ENCODE peak calls at places on chromosomes 13 and 19, in nine cellular contexts. One of them, this sample, is unnamed.

GRCh38 chr13:93752506-93752905 is 525.9 kb downstream of the GPC6 start:
- DNase-seq in T-helper 9 cell: no peak
- DNase-seq in EL: no peak
- DNase-seq in 8988T: no peak
- DNase-seq in KG1: no peak
- DNase-seq in NCI-H446 treated with DMSO at 0.1 percent for 48 hours: no peak
- DNase-seq in effector CD4-positive, alpha-beta T cell: no peak
- DNase-seq in activated B cell treated with CpG ODN at 0.5 μM for 24 hours: no peak
- DNase-seq in activated naive CD4-positive, alpha-beta T cell: no peak
- DNase-seq in this sample: no peak

GRCh38 chr13:19266979-19267378 is 85.4 kb upstream of the TUBA3C start:
- DNase-seq in NCI-H446 treated with DMSO at 0.1 percent for 48 hours: no peak
- DNase-seq in EL: no peak
- DNase-seq in activated B cell treated with CpG ODN at 0.5 μM for 24 hours: no peak
- DNase-seq in T-helper 9 cell: no peak
- DNase-seq in activated naive CD4-positive, alpha-beta T cell: no peak
- DNase-seq in 8988T: no peak
- DNase-seq in effector CD4-positive, alpha-beta T cell: no peak
- DNase-seq in KG1: peak
- DNase-seq in this sample: no peak

GRCh38 chr19:58544591-58545285 is 874 bp downstream of the TRIM28 start:
- DNase-seq in NCI-H446 treated with DMSO at 0.1 percent for 48 hours: no peak
- DNase-seq in activated naive CD4-positive, alpha-beta T cell: no peak
- DNase-seq in activated B cell treated with CpG ODN at 0.5 μM for 24 hours: no peak
- DNase-seq in T-helper 9 cell: peak
- DNase-seq in KG1: no peak
- DNase-seq in 8988T: peak
- DNase-seq in effector CD4-positive, alpha-beta T cell: peak
- DNase-seq in EL: no peak
- DNase-seq in this sample: no peak

GRCh38 chr13:41668130-41668757 is 210.9 kb downstream of the RGCC start:
- DNase-seq in activated naive CD4-positive, alpha-beta T cell: no peak
- DNase-seq in NCI-H446 treated with DMSO at 0.1 percent for 48 hours: peak
- DNase-seq in EL: peak
- DNase-seq in effector CD4-positive, alpha-beta T cell: peak
- DNase-seq in 8988T: no peak
- DNase-seq in activated B cell treated with CpG ODN at 0.5 μM for 24 hours: no peak
- DNase-seq in T-helper 9 cell: no peak
- DNase-seq in KG1: peak
- DNase-seq in this sample: peak

GRCh38 chr19:18450021-18450933 is 12.3 kb upstream of the ISYNA1 start:
- DNase-seq in T-helper 9 cell: no peak
- DNase-seq in NCI-H446 treated with DMSO at 0.1 percent for 48 hours: no peak
- DNase-seq in activated naive CD4-positive, alpha-beta T cell: no peak
- DNase-seq in EL: no peak
- DNase-seq in effector CD4-positive, alpha-beta T cell: no peak
- DNase-seq in 8988T: no peak
- DNase-seq in KG1: no peak
- DNase-seq in activated B cell treated with CpG ODN at 0.5 μM for 24 hours: no peak
- DNase-seq in this sample: no peak

GRCh38 chr13:108734676-108735075 is 105.3 kb downstream of the MYO16 start:
- DNase-seq in effector CD4-positive, alpha-beta T cell: no peak
- DNase-seq in KG1: no peak
- DNase-seq in NCI-H446 treated with DMSO at 0.1 percent for 48 hours: no peak
- DNase-seq in T-helper 9 cell: no peak
- DNase-seq in activated B cell treated with CpG ODN at 0.5 μM for 24 hours: no peak
- DNase-seq in 8988T: no peak
- DNase-seq in EL: no peak
- DNase-seq in activated naive CD4-positive, alpha-beta T cell: no peak
- DNase-seq in this sample: no peak

GRCh38 chr13:54356849-54357248 is 1328.2 kb downstream of the OLFM4 start:
- DNase-seq in T-helper 9 cell: no peak
- DNase-seq in KG1: no peak
- DNase-seq in EL: no peak
- DNase-seq in 8988T: no peak
- DNase-seq in activated naive CD4-positive, alpha-beta T cell: no peak
- DNase-seq in effector CD4-positive, alpha-beta T cell: no peak
- DNase-seq in NCI-H446 treated with DMSO at 0.1 percent for 48 hours: no peak
- DNase-seq in activated B cell treated with CpG ODN at 0.5 μM for 24 hours: no peak
- DNase-seq in this sample: no peak

GRCh38 chr19:38277969-38278680 is 13.8 kb downstream of the SPINT2 start:
- DNase-seq in 8988T: no peak
- DNase-seq in T-helper 9 cell: no peak
- DNase-seq in activated naive CD4-positive, alpha-beta T cell: no peak
- DNase-seq in activated B cell treated with CpG ODN at 0.5 μM for 24 hours: no peak
- DNase-seq in KG1: no peak
- DNase-seq in NCI-H446 treated with DMSO at 0.1 percent for 48 hours: no peak
- DNase-seq in effector CD4-positive, alpha-beta T cell: no peak
- DNase-seq in EL: peak
- DNase-seq in this sample: no peak

GRCh38 chr19:54133312-54133956 is 4.1 kb upstream of the CNOT3 start:
- DNase-seq in T-helper 9 cell: no peak
- DNase-seq in effector CD4-positive, alpha-beta T cell: no peak
- DNase-seq in KG1: no peak
- DNase-seq in activated B cell treated with CpG ODN at 0.5 μM for 24 hours: no peak
- DNase-seq in NCI-H446 treated with DMSO at 0.1 percent for 48 hours: no peak
- DNase-seq in 8988T: no peak
- DNase-seq in EL: peak
- DNase-seq in activated naive CD4-positive, alpha-beta T cell: no peak
- DNase-seq in this sample: no peak

GRCh38 chr19:13013649-13014048 is 18.4 kb downstream of the NFIX start:
- DNase-seq in 8988T: no peak
- DNase-seq in KG1: no peak
- DNase-seq in activated B cell treated with CpG ODN at 0.5 μM for 24 hours: no peak
- DNase-seq in NCI-H446 treated with DMSO at 0.1 percent for 48 hours: no peak
- DNase-seq in T-helper 9 cell: no peak
- DNase-seq in EL: no peak
- DNase-seq in effector CD4-positive, alpha-beta T cell: no peak
- DNase-seq in activated naive CD4-positive, alpha-beta T cell: no peak
- DNase-seq in this sample: no peak

GRCh38 chr13:23268441-23268840 is 87.7 kb downstream of the SGCG start:
- DNase-seq in KG1: no peak
- DNase-seq in activated B cell treated with CpG ODN at 0.5 μM for 24 hours: no peak
- DNase-seq in activated naive CD4-positive, alpha-beta T cell: no peak
- DNase-seq in 8988T: no peak
- DNase-seq in T-helper 9 cell: no peak
- DNase-seq in EL: no peak
- DNase-seq in NCI-H446 treated with DMSO at 0.1 percent for 48 hours: no peak
- DNase-seq in effector CD4-positive, alpha-beta T cell: no peak
- DNase-seq in this sample: peak

GRCh38 chr19:920051-920857 is 3.1 kb downstream of the KISS1R start:
- DNase-seq in KG1: no peak
- DNase-seq in T-helper 9 cell: peak
- DNase-seq in 8988T: no peak
- DNase-seq in NCI-H446 treated with DMSO at 0.1 percent for 48 hours: no peak
- DNase-seq in activated naive CD4-positive, alpha-beta T cell: peak
- DNase-seq in EL: peak
- DNase-seq in effector CD4-positive, alpha-beta T cell: peak
- DNase-seq in activated B cell treated with CpG ODN at 0.5 μM for 24 hours: peak
- DNase-seq in this sample: peak

GRCh38 chr13:46668302-46668720 is 115.3 kb downstream of the LRCH1 start:
- DNase-seq in NCI-H446 treated with DMSO at 0.1 percent for 48 hours: peak
- DNase-seq in activated naive CD4-positive, alpha-beta T cell: no peak
- DNase-seq in activated B cell treated with CpG ODN at 0.5 μM for 24 hours: no peak
- DNase-seq in 8988T: no peak
- DNase-seq in EL: peak
- DNase-seq in effector CD4-positive, alpha-beta T cell: no peak
- DNase-seq in T-helper 9 cell: no peak
- DNase-seq in KG1: peak
- DNase-seq in this sample: no peak

GRCh38 chr19:2701361-2702169 is 929 bp downstream of the GNG7 start:
- DNase-seq in activated B cell treated with CpG ODN at 0.5 μM for 24 hours: no peak
- DNase-seq in T-helper 9 cell: no peak
- DNase-seq in KG1: no peak
- DNase-seq in NCI-H446 treated with DMSO at 0.1 percent for 48 hours: no peak
- DNase-seq in activated naive CD4-positive, alpha-beta T cell: no peak
- DNase-seq in 8988T: no peak
- DNase-seq in EL: no peak
- DNase-seq in effector CD4-positive, alpha-beta T cell: no peak
- DNase-seq in this sample: no peak

GRCh38 chr19:2624537-2625091 is 77.9 kb downstream of the GNG7 start:
- DNase-seq in 8988T: no peak
- DNase-seq in KG1: no peak
- DNase-seq in activated naive CD4-positive, alpha-beta T cell: no peak
- DNase-seq in activated B cell treated with CpG ODN at 0.5 μM for 24 hours: no peak
- DNase-seq in T-helper 9 cell: no peak
- DNase-seq in NCI-H446 treated with DMSO at 0.1 percent for 48 hours: no peak
- DNase-seq in effector CD4-positive, alpha-beta T cell: no peak
- DNase-seq in EL: no peak
- DNase-seq in this sample: no peak

GRCh38 chr19:8648240-8648639 is 17.8 kb downstream of the NFILZ start:
- DNase-seq in KG1: no peak
- DNase-seq in NCI-H446 treated with DMSO at 0.1 percent for 48 hours: no peak
- DNase-seq in activated B cell treated with CpG ODN at 0.5 μM for 24 hours: no peak
- DNase-seq in 8988T: no peak
- DNase-seq in T-helper 9 cell: no peak
- DNase-seq in effector CD4-positive, alpha-beta T cell: no peak
- DNase-seq in activated naive CD4-positive, alpha-beta T cell: no peak
- DNase-seq in EL: no peak
- DNase-seq in this sample: no peak

GRCh38 chr13:92463134-92463533 is 763.5 kb upstream of the GPC6 start:
- DNase-seq in KG1: no peak
- DNase-seq in activated B cell treated with CpG ODN at 0.5 μM for 24 hours: no peak
- DNase-seq in T-helper 9 cell: no peak
- DNase-seq in effector CD4-positive, alpha-beta T cell: no peak
- DNase-seq in NCI-H446 treated with DMSO at 0.1 percent for 48 hours: peak
- DNase-seq in EL: no peak
- DNase-seq in 8988T: no peak
- DNase-seq in activated naive CD4-positive, alpha-beta T cell: no peak
- DNase-seq in this sample: no peak

GRCh38 chr13:98880673-98881072 is 97.2 kb downstream of the DOCK9 start:
- DNase-seq in EL: no peak
- DNase-seq in KG1: no peak
- DNase-seq in 8988T: no peak
- DNase-seq in effector CD4-positive, alpha-beta T cell: no peak
- DNase-seq in NCI-H446 treated with DMSO at 0.1 percent for 48 hours: no peak
- DNase-seq in T-helper 9 cell: no peak
- DNase-seq in activated B cell treated with CpG ODN at 0.5 μM for 24 hours: no peak
- DNase-seq in activated naive CD4-positive, alpha-beta T cell: no peak
- DNase-seq in this sample: no peak

GRCh38 chr19:3119071-3119781 is 16.6 kb upstream of the GNA15 start:
- DNase-seq in KG1: no peak
- DNase-seq in activated naive CD4-positive, alpha-beta T cell: no peak
- DNase-seq in effector CD4-positive, alpha-beta T cell: no peak
- DNase-seq in NCI-H446 treated with DMSO at 0.1 percent for 48 hours: no peak
- DNase-seq in EL: no peak
- DNase-seq in activated B cell treated with CpG ODN at 0.5 μM for 24 hours: no peak
- DNase-seq in 8988T: no peak
- DNase-seq in T-helper 9 cell: no peak
- DNase-seq in this sample: no peak

GRCh38 chr13:27783111-27783510 is 9.2 kb upstream of the GSX1 start:
- DNase-seq in EL: no peak
- DNase-seq in activated naive CD4-positive, alpha-beta T cell: no peak
- DNase-seq in KG1: no peak
- DNase-seq in activated B cell treated with CpG ODN at 0.5 μM for 24 hours: no peak
- DNase-seq in 8988T: no peak
- DNase-seq in T-helper 9 cell: no peak
- DNase-seq in NCI-H446 treated with DMSO at 0.1 percent for 48 hours: no peak
- DNase-seq in effector CD4-positive, alpha-beta T cell: no peak
- DNase-seq in this sample: no peak

GRCh38 chr13:39266426-39266825 is 228.2 kb downstream of the NHLRC3 start:
- DNase-seq in activated naive CD4-positive, alpha-beta T cell: no peak
- DNase-seq in NCI-H446 treated with DMSO at 0.1 percent for 48 hours: no peak
- DNase-seq in EL: peak
- DNase-seq in 8988T: no peak
- DNase-seq in KG1: no peak
- DNase-seq in activated B cell treated with CpG ODN at 0.5 μM for 24 hours: no peak
- DNase-seq in effector CD4-positive, alpha-beta T cell: no peak
- DNase-seq in T-helper 9 cell: no peak
- DNase-seq in this sample: no peak

GRCh38 chr19:7500811-7501450 is 12.1 kb upstream of the PEX11G start:
- DNase-seq in effector CD4-positive, alpha-beta T cell: no peak
- DNase-seq in activated naive CD4-positive, alpha-beta T cell: peak
- DNase-seq in T-helper 9 cell: no peak
- DNase-seq in EL: peak
- DNase-seq in activated B cell treated with CpG ODN at 0.5 μM for 24 hours: no peak
- DNase-seq in NCI-H446 treated with DMSO at 0.1 percent for 48 hours: peak
- DNase-seq in 8988T: peak
- DNase-seq in KG1: no peak
- DNase-seq in this sample: no peak

GRCh38 chr19:39053276-39054090 is 21.1 kb upstream of the FBXO27 start:
- DNase-seq in effector CD4-positive, alpha-beta T cell: no peak
- DNase-seq in NCI-H446 treated with DMSO at 0.1 percent for 48 hours: no peak
- DNase-seq in activated naive CD4-positive, alpha-beta T cell: no peak
- DNase-seq in T-helper 9 cell: no peak
- DNase-seq in activated B cell treated with CpG ODN at 0.5 μM for 24 hours: no peak
- DNase-seq in EL: no peak
- DNase-seq in KG1: no peak
- DNase-seq in 8988T: no peak
- DNase-seq in this sample: no peak

GRCh38 chr19:8654591-8655339 is 24.3 kb downstream of the NFILZ start:
- DNase-seq in 8988T: peak
- DNase-seq in EL: peak
- DNase-seq in activated B cell treated with CpG ODN at 0.5 μM for 24 hours: peak
- DNase-seq in KG1: peak
- DNase-seq in T-helper 9 cell: peak
- DNase-seq in effector CD4-positive, alpha-beta T cell: peak
- DNase-seq in activated naive CD4-positive, alpha-beta T cell: peak
- DNase-seq in NCI-H446 treated with DMSO at 0.1 percent for 48 hours: no peak
- DNase-seq in this sample: peak

GRCh38 chr19:58227964-58228583 is 640 bp upstream of the ZNF544 start:
- DNase-seq in KG1: peak
- DNase-seq in EL: no peak
- DNase-seq in T-helper 9 cell: no peak
- DNase-seq in effector CD4-positive, alpha-beta T cell: no peak
- DNase-seq in 8988T: no peak
- DNase-seq in NCI-H446 treated with DMSO at 0.1 percent for 48 hours: no peak
- DNase-seq in activated B cell treated with CpG ODN at 0.5 μM for 24 hours: no peak
- DNase-seq in activated naive CD4-positive, alpha-beta T cell: no peak
- DNase-seq in this sample: no peak

GRCh38 chr13:22468055-22468454 is 712.7 kb upstream of the SGCG start:
- DNase-seq in EL: no peak
- DNase-seq in 8988T: no peak
- DNase-seq in T-helper 9 cell: no peak
- DNase-seq in activated naive CD4-positive, alpha-beta T cell: no peak
- DNase-seq in activated B cell treated with CpG ODN at 0.5 μM for 24 hours: no peak
- DNase-seq in KG1: no peak
- DNase-seq in NCI-H446 treated with DMSO at 0.1 percent for 48 hours: no peak
- DNase-seq in effector CD4-positive, alpha-beta T cell: no peak
- DNase-seq in this sample: no peak

GRCh38 chr13:39144941-39145533 is 106.8 kb downstream of the NHLRC3 start:
- DNase-seq in EL: peak
- DNase-seq in effector CD4-positive, alpha-beta T cell: peak
- DNase-seq in T-helper 9 cell: no peak
- DNase-seq in 8988T: peak
- DNase-seq in activated B cell treated with CpG ODN at 0.5 μM for 24 hours: no peak
- DNase-seq in activated naive CD4-positive, alpha-beta T cell: no peak
- DNase-seq in KG1: no peak
- DNase-seq in NCI-H446 treated with DMSO at 0.1 percent for 48 hours: peak
- DNase-seq in this sample: no peak

GRCh38 chr13:73828811-73829210 is 305.4 kb downstream of the KLF12 start:
- DNase-seq in activated naive CD4-positive, alpha-beta T cell: no peak
- DNase-seq in T-helper 9 cell: no peak
- DNase-seq in KG1: no peak
- DNase-seq in effector CD4-positive, alpha-beta T cell: no peak
- DNase-seq in 8988T: no peak
- DNase-seq in NCI-H446 treated with DMSO at 0.1 percent for 48 hours: no peak
- DNase-seq in EL: no peak
- DNase-seq in activated B cell treated with CpG ODN at 0.5 μM for 24 hours: no peak
- DNase-seq in this sample: no peak

GRCh38 chr19:38247734-38248268 is 8.4 kb downstream of the PPP1R14A start:
- DNase-seq in EL: no peak
- DNase-seq in T-helper 9 cell: no peak
- DNase-seq in activated naive CD4-positive, alpha-beta T cell: no peak
- DNase-seq in effector CD4-positive, alpha-beta T cell: no peak
- DNase-seq in NCI-H446 treated with DMSO at 0.1 percent for 48 hours: no peak
- DNase-seq in KG1: no peak
- DNase-seq in 8988T: no peak
- DNase-seq in activated B cell treated with CpG ODN at 0.5 μM for 24 hours: no peak
- DNase-seq in this sample: no peak

GRCh38 chr19:10424011-10424637 is 3.8 kb downstream of the PDE4A start:
- DNase-seq in activated B cell treated with CpG ODN at 0.5 μM for 24 hours: no peak
- DNase-seq in 8988T: peak
- DNase-seq in activated naive CD4-positive, alpha-beta T cell: peak
- DNase-seq in KG1: no peak
- DNase-seq in T-helper 9 cell: peak
- DNase-seq in effector CD4-positive, alpha-beta T cell: peak
- DNase-seq in EL: peak
- DNase-seq in NCI-H446 treated with DMSO at 0.1 percent for 48 hours: peak
- DNase-seq in this sample: no peak

GRCh38 chr13:73077867-73078266 is 19.1 kb downstream of the KLF5 start:
- DNase-seq in NCI-H446 treated with DMSO at 0.1 percent for 48 hours: no peak
- DNase-seq in EL: no peak
- DNase-seq in activated B cell treated with CpG ODN at 0.5 μM for 24 hours: no peak
- DNase-seq in activated naive CD4-positive, alpha-beta T cell: no peak
- DNase-seq in 8988T: no peak
- DNase-seq in T-helper 9 cell: no peak
- DNase-seq in KG1: no peak
- DNase-seq in effector CD4-positive, alpha-beta T cell: no peak
- DNase-seq in this sample: no peak